ENCODE peak calls at places on chromosome 10, in eight cellular contexts. One of them, this sample, is unnamed.

GRCh38 chr10:113947138-113948011 is 92.9 kb downstream of the NHLRC2 start:
- DNase-seq in AG04449: no peak
- DNase-seq in EL: no peak
- DNase-seq in heart right ventricle: peak; percentile 21
- DNase-seq in hippocampal formation: no peak
- DNase-seq in stimulated activated CD4-positive, alpha-beta T cell treated with anti-CD3 and anti-CD28 coated beads, Interleukin-1b, Interleukin-23, amount 100 ng/mL, for 1 hour: no peak
- DNase-seq in AG09309: no peak
- DNase-seq in body of pancreas: peak; percentile 56
- DNase-seq in this sample: no peak

GRCh38 chr10:46031648-46032532 is 1.5 kb upstream of the NCOA4 start:
- DNase-seq in AG04449: no peak
- DNase-seq in EL: no peak
- DNase-seq in heart right ventricle: no peak
- DNase-seq in hippocampal formation: no peak
- DNase-seq in stimulated activated CD4-positive, alpha-beta T cell treated with anti-CD3 and anti-CD28 coated beads, Interleukin-1b, Interleukin-23, amount 100 ng/mL, for 1 hour: no peak
- DNase-seq in AG09309: no peak
- DNase-seq in body of pancreas: no peak
- DNase-seq in this sample: no peak

GRCh38 chr10:7417103-7417623 is 6.3 kb upstream of the SFMBT2 start:
- DNase-seq in AG04449: peak; percentile 4
- DNase-seq in EL: peak; percentile 13
- DNase-seq in heart right ventricle: no peak
- DNase-seq in hippocampal formation: no peak
- DNase-seq in stimulated activated CD4-positive, alpha-beta T cell treated with anti-CD3 and anti-CD28 coated beads, Interleukin-1b, Interleukin-23, amount 100 ng/mL, for 1 hour: no peak
- DNase-seq in AG09309: peak; percentile 27
- DNase-seq in body of pancreas: no peak
- DNase-seq in this sample: no peak

GRCh38 chr10:82228701-82229100 is 353.7 kb downstream of the NRG3 start:
- DNase-seq in AG04449: no peak
- DNase-seq in EL: no peak
- DNase-seq in heart right ventricle: no peak
- DNase-seq in hippocampal formation: no peak
- DNase-seq in stimulated activated CD4-positive, alpha-beta T cell treated with anti-CD3 and anti-CD28 coated beads, Interleukin-1b, Interleukin-23, amount 100 ng/mL, for 1 hour: no peak
- DNase-seq in AG09309: no peak
- DNase-seq in body of pancreas: no peak
- DNase-seq in this sample: no peak

GRCh38 chr10:29254123-29255046 is 34.5 kb upstream of the LYZL1 start:
- DNase-seq in AG04449: no peak
- DNase-seq in EL: peak; percentile 38
- DNase-seq in heart right ventricle: no peak
- DNase-seq in hippocampal formation: no peak
- DNase-seq in stimulated activated CD4-positive, alpha-beta T cell treated with anti-CD3 and anti-CD28 coated beads, Interleukin-1b, Interleukin-23, amount 100 ng/mL, for 1 hour: no peak
- DNase-seq in AG09309: no peak
- DNase-seq in body of pancreas: peak; percentile 28
- DNase-seq in this sample: no peak

GRCh38 chr10:33332183-33333031 is 2.1 kb downstream of the NRP1 start:
- DNase-seq in AG04449: no peak
- DNase-seq in EL: peak; percentile 47
- DNase-seq in heart right ventricle: no peak
- DNase-seq in hippocampal formation: no peak
- DNase-seq in stimulated activated CD4-positive, alpha-beta T cell treated with anti-CD3 and anti-CD28 coated beads, Interleukin-1b, Interleukin-23, amount 100 ng/mL, for 1 hour: no peak
- DNase-seq in AG09309: peak; percentile 34
- DNase-seq in body of pancreas: no peak
- DNase-seq in this sample: no peak

GRCh38 chr10:114634607-114634974 is 23.5 kb downstream of the ABLIM1 start:
- DNase-seq in AG04449: peak; percentile 90
- DNase-seq in EL: peak; percentile 97
- DNase-seq in heart right ventricle: peak; percentile 79
- DNase-seq in hippocampal formation: peak; percentile 16
- DNase-seq in stimulated activated CD4-positive, alpha-beta T cell treated with anti-CD3 and anti-CD28 coated beads, Interleukin-1b, Interleukin-23, amount 100 ng/mL, for 1 hour: no peak
- DNase-seq in AG09309: peak; percentile 90
- DNase-seq in body of pancreas: peak; percentile 77
- DNase-seq in this sample: no peak

GRCh38 chr10:88259381-88259780 is 323.7 kb downstream of the RNLS start:
- DNase-seq in AG04449: no peak
- DNase-seq in EL: no peak
- DNase-seq in heart right ventricle: no peak
- DNase-seq in hippocampal formation: no peak
- DNase-seq in stimulated activated CD4-positive, alpha-beta T cell treated with anti-CD3 and anti-CD28 coated beads, Interleukin-1b, Interleukin-23, amount 100 ng/mL, for 1 hour: no peak
- DNase-seq in AG09309: no peak
- DNase-seq in body of pancreas: no peak
- DNase-seq in this sample: no peak

GRCh38 chr10:124105594-124105993 is 12.2 kb upstream of the CHST15 start:
- DNase-seq in AG04449: no peak
- DNase-seq in EL: peak; percentile 17
- DNase-seq in heart right ventricle: no peak
- DNase-seq in hippocampal formation: no peak
- DNase-seq in stimulated activated CD4-positive, alpha-beta T cell treated with anti-CD3 and anti-CD28 coated beads, Interleukin-1b, Interleukin-23, amount 100 ng/mL, for 1 hour: no peak
- DNase-seq in AG09309: no peak
- DNase-seq in body of pancreas: no peak
- DNase-seq in this sample: no peak

GRCh38 chr10:110013615-110014293 is 6.0 kb downstream of the ADD3 start:
- DNase-seq in AG04449: no peak
- DNase-seq in EL: no peak
- DNase-seq in heart right ventricle: no peak
- DNase-seq in hippocampal formation: no peak
- DNase-seq in stimulated activated CD4-positive, alpha-beta T cell treated with anti-CD3 and anti-CD28 coated beads, Interleukin-1b, Interleukin-23, amount 100 ng/mL, for 1 hour: no peak
- DNase-seq in AG09309: no peak
- DNase-seq in body of pancreas: no peak
- DNase-seq in this sample: no peak

GRCh38 chr10:77168161-77168560 is 469.4 kb downstream of the KCNMA1 start:
- DNase-seq in AG04449: no peak
- DNase-seq in EL: no peak
- DNase-seq in heart right ventricle: no peak
- DNase-seq in hippocampal formation: no peak
- DNase-seq in stimulated activated CD4-positive, alpha-beta T cell treated with anti-CD3 and anti-CD28 coated beads, Interleukin-1b, Interleukin-23, amount 100 ng/mL, for 1 hour: no peak
- DNase-seq in AG09309: no peak
- DNase-seq in body of pancreas: no peak
- DNase-seq in this sample: no peak

GRCh38 chr10:69086131-69086530 is 1.8 kb upstream of the SRGN start:
- DNase-seq in AG04449: no peak
- DNase-seq in EL: no peak
- DNase-seq in heart right ventricle: peak; percentile 55
- DNase-seq in hippocampal formation: no peak
- DNase-seq in stimulated activated CD4-positive, alpha-beta T cell treated with anti-CD3 and anti-CD28 coated beads, Interleukin-1b, Interleukin-23, amount 100 ng/mL, for 1 hour: no peak
- DNase-seq in AG09309: no peak
- DNase-seq in body of pancreas: no peak
- DNase-seq in this sample: no peak

GRCh38 chr10:79262959-79263746 is 84.1 kb upstream of the PPIF start:
- DNase-seq in AG04449: no peak
- DNase-seq in EL: no peak
- DNase-seq in heart right ventricle: no peak
- DNase-seq in hippocampal formation: no peak
- DNase-seq in stimulated activated CD4-positive, alpha-beta T cell treated with anti-CD3 and anti-CD28 coated beads, Interleukin-1b, Interleukin-23, amount 100 ng/mL, for 1 hour: no peak
- DNase-seq in AG09309: no peak
- DNase-seq in body of pancreas: no peak
- DNase-seq in this sample: no peak

GRCh38 chr10:20265146-20265545 is 448.9 kb downstream of the PLXDC2 start:
- DNase-seq in AG04449: no peak
- DNase-seq in EL: no peak
- DNase-seq in heart right ventricle: no peak
- DNase-seq in hippocampal formation: no peak
- DNase-seq in stimulated activated CD4-positive, alpha-beta T cell treated with anti-CD3 and anti-CD28 coated beads, Interleukin-1b, Interleukin-23, amount 100 ng/mL, for 1 hour: no peak
- DNase-seq in AG09309: no peak
- DNase-seq in body of pancreas: no peak
- DNase-seq in this sample: no peak

GRCh38 chr10:49649294-49649693 is 30.2 kb upstream of the C10orf53 start:
- DNase-seq in AG04449: no peak
- DNase-seq in EL: peak; percentile 20
- DNase-seq in heart right ventricle: no peak
- DNase-seq in hippocampal formation: no peak
- DNase-seq in stimulated activated CD4-positive, alpha-beta T cell treated with anti-CD3 and anti-CD28 coated beads, Interleukin-1b, Interleukin-23, amount 100 ng/mL, for 1 hour: no peak
- DNase-seq in AG09309: no peak
- DNase-seq in body of pancreas: no peak
- DNase-seq in this sample: no peak

GRCh38 chr10:69501657-69502056 is 50.4 kb downstream of the TSPAN15 start:
- DNase-seq in AG04449: no peak
- DNase-seq in EL: no peak
- DNase-seq in heart right ventricle: no peak
- DNase-seq in hippocampal formation: no peak
- DNase-seq in stimulated activated CD4-positive, alpha-beta T cell treated with anti-CD3 and anti-CD28 coated beads, Interleukin-1b, Interleukin-23, amount 100 ng/mL, for 1 hour: no peak
- DNase-seq in AG09309: no peak
- DNase-seq in body of pancreas: no peak
- DNase-seq in this sample: no peak

GRCh38 chr10:79248341-79248931 is 98.8 kb upstream of the PPIF start:
- DNase-seq in AG04449: no peak
- DNase-seq in EL: no peak
- DNase-seq in heart right ventricle: peak; percentile 71
- DNase-seq in hippocampal formation: peak; percentile 41
- DNase-seq in stimulated activated CD4-positive, alpha-beta T cell treated with anti-CD3 and anti-CD28 coated beads, Interleukin-1b, Interleukin-23, amount 100 ng/mL, for 1 hour: no peak
- DNase-seq in AG09309: no peak
- DNase-seq in body of pancreas: peak; percentile 80
- DNase-seq in this sample: no peak

GRCh38 chr10:47438857-47439474 is 44.9 kb downstream of the ANXA8 start:
- DNase-seq in AG04449: peak; percentile 23
- DNase-seq in EL: peak; percentile 61
- DNase-seq in heart right ventricle: no peak
- DNase-seq in hippocampal formation: no peak
- DNase-seq in stimulated activated CD4-positive, alpha-beta T cell treated with anti-CD3 and anti-CD28 coated beads, Interleukin-1b, Interleukin-23, amount 100 ng/mL, for 1 hour: no peak
- DNase-seq in AG09309: peak; percentile 45
- DNase-seq in body of pancreas: peak; percentile 79
- DNase-seq in this sample: no peak

GRCh38 chr10:25631471-25631870 is 302.6 kb upstream of the MYO3A start:
- DNase-seq in AG04449: no peak
- DNase-seq in EL: no peak
- DNase-seq in heart right ventricle: no peak
- DNase-seq in hippocampal formation: no peak
- DNase-seq in stimulated activated CD4-positive, alpha-beta T cell treated with anti-CD3 and anti-CD28 coated beads, Interleukin-1b, Interleukin-23, amount 100 ng/mL, for 1 hour: no peak
- DNase-seq in AG09309: no peak
- DNase-seq in body of pancreas: no peak
- DNase-seq in this sample: no peak

GRCh38 chr10:104435822-104436221 is 82.2 kb downstream of the CFAP58 start:
- DNase-seq in AG04449: no peak
- DNase-seq in EL: peak; percentile 89
- DNase-seq in heart right ventricle: no peak
- DNase-seq in hippocampal formation: no peak
- DNase-seq in stimulated activated CD4-positive, alpha-beta T cell treated with anti-CD3 and anti-CD28 coated beads, Interleukin-1b, Interleukin-23, amount 100 ng/mL, for 1 hour: no peak
- DNase-seq in AG09309: no peak
- DNase-seq in body of pancreas: no peak
- DNase-seq in this sample: no peak

GRCh38 chr10:34906021-34906965 is 91.2 kb upstream of the PARD3 start:
- DNase-seq in AG04449: no peak
- DNase-seq in EL: no peak
- DNase-seq in heart right ventricle: no peak
- DNase-seq in hippocampal formation: no peak
- DNase-seq in stimulated activated CD4-positive, alpha-beta T cell treated with anti-CD3 and anti-CD28 coated beads, Interleukin-1b, Interleukin-23, amount 100 ng/mL, for 1 hour: no peak
- DNase-seq in AG09309: no peak
- DNase-seq in body of pancreas: peak; percentile 5
- DNase-seq in this sample: no peak

GRCh38 chr10:95841711-95842498 is 65.9 kb upstream of the CC2D2B start:
- DNase-seq in AG04449: peak; percentile 9
- DNase-seq in EL: peak; percentile 64
- DNase-seq in heart right ventricle: peak; percentile 73
- DNase-seq in hippocampal formation: no peak
- DNase-seq in stimulated activated CD4-positive, alpha-beta T cell treated with anti-CD3 and anti-CD28 coated beads, Interleukin-1b, Interleukin-23, amount 100 ng/mL, for 1 hour: no peak
- DNase-seq in AG09309: peak; percentile 13
- DNase-seq in body of pancreas: peak; percentile 61
- DNase-seq in this sample: no peak

GRCh38 chr10:43689955-43690771 is 41.5 kb upstream of the ZNF32 start:
- DNase-seq in AG04449: no peak
- DNase-seq in EL: peak; percentile 84
- DNase-seq in heart right ventricle: peak; percentile 88
- DNase-seq in hippocampal formation: peak; percentile 68
- DNase-seq in stimulated activated CD4-positive, alpha-beta T cell treated with anti-CD3 and anti-CD28 coated beads, Interleukin-1b, Interleukin-23, amount 100 ng/mL, for 1 hour: peak; percentile 75
- DNase-seq in AG09309: no peak
- DNase-seq in body of pancreas: peak; percentile 83
- DNase-seq in this sample: peak; percentile 64

GRCh38 chr10:80032503-80032902 is 46.0 kb upstream of the TMEM254 start:
- DNase-seq in AG04449: no peak
- DNase-seq in EL: no peak
- DNase-seq in heart right ventricle: no peak
- DNase-seq in hippocampal formation: no peak
- DNase-seq in stimulated activated CD4-positive, alpha-beta T cell treated with anti-CD3 and anti-CD28 coated beads, Interleukin-1b, Interleukin-23, amount 100 ng/mL, for 1 hour: no peak
- DNase-seq in AG09309: no peak
- DNase-seq in body of pancreas: no peak
- DNase-seq in this sample: no peak

GRCh38 chr10:47443145-47443544 is 40.8 kb downstream of the ANXA8 start:
- DNase-seq in AG04449: no peak
- DNase-seq in EL: no peak
- DNase-seq in heart right ventricle: no peak
- DNase-seq in hippocampal formation: no peak
- DNase-seq in stimulated activated CD4-positive, alpha-beta T cell treated with anti-CD3 and anti-CD28 coated beads, Interleukin-1b, Interleukin-23, amount 100 ng/mL, for 1 hour: no peak
- DNase-seq in AG09309: no peak
- DNase-seq in body of pancreas: no peak
- DNase-seq in this sample: no peak

GRCh38 chr10:77532068-77532467 is 105.5 kb downstream of the KCNMA1 start:
- DNase-seq in AG04449: peak; percentile 82
- DNase-seq in EL: peak; percentile 96
- DNase-seq in heart right ventricle: no peak
- DNase-seq in hippocampal formation: no peak
- DNase-seq in stimulated activated CD4-positive, alpha-beta T cell treated with anti-CD3 and anti-CD28 coated beads, Interleukin-1b, Interleukin-23, amount 100 ng/mL, for 1 hour: no peak
- DNase-seq in AG09309: no peak
- DNase-seq in body of pancreas: no peak
- DNase-seq in this sample: no peak

This sample was measured in activated T-helper 1 cell treated with anti-CD3 and anti-CD28 coated beads, Interleukin-2, amount 50 U/mL, for 16 hours.